ENCODE peak calls at places on chromosomes 7 and 10, in five cellular contexts. J, U, R, M and X are unnamed samples.

GRCh38 chr10:72255977-72256729 is 17.6 kb upstream of the DDIT4 start:
- DNase-seq in J (no peak), U (no peak), R (no peak), M (no peak), X (no peak)

GRCh38 chr7:5234852-5235831 is 45.1 kb downstream of the WIPI2 start:
- DNase-seq in J (peak; percentile 23), U (no peak), R (peak; percentile 16), M (no peak), X (no peak)

GRCh38 chr7:81294897-81295515 is 376.2 kb upstream of the SEMA3C start:
- DNase-seq in J (no peak), U (no peak), R (no peak), M (no peak), X (peak; percentile 62)

GRCh38 chr10:97149065-97149680 is 36.6 kb downstream of the SLIT1 start:
- DNase-seq in J (no peak), U (peak; percentile 50), R (no peak), M (no peak), X (peak; percentile 43)

GRCh38 chr10:21514808-21515580 is 10.5 kb downstream of the SKIDA1 start:
- DNase-seq in J (no peak), U (no peak), R (no peak), M (no peak), X (no peak)

GRCh38 chr10:90288403-90288933 is 569.4 kb downstream of the HTR7 start:
- DNase-seq in J (no peak), U (no peak), R (peak; percentile 61), M (no peak), X (no peak)

GRCh38 chr10:58593008-58593407 is 80.3 kb downstream of the BICC1 start:
- DNase-seq in J (no peak), U (no peak), R (no peak), M (no peak), X (peak; percentile 27)

GRCh38 chr7:149161241-149161848 is 14.1 kb downstream of the ZNF398 start:
- DNase-seq in J (no peak), U (no peak), R (peak; percentile 59), M (no peak), X (no peak)

GRCh38 chr7:2651847-2652735 is 20.3 kb downstream of the TTYH3 start:
- DNase-seq in J (no peak), U (no peak), R (no peak), M (no peak), X (peak; percentile 74)

GRCh38 chr7:45190406-45191165 is 33.0 kb downstream of the RAMP3 start:
- DNase-seq in J (no peak), U (no peak), R (no peak), M (no peak), X (no peak)

GRCh38 chr10:50318129-50318528 is 66.8 kb upstream of the ASAH2 start:
- DNase-seq in J (no peak), U (no peak), R (no peak), M (no peak), X (no peak)

GRCh38 chr10:100562008-100562672 is 26.4 kb downstream of the HIF1AN start:
- DNase-seq in J (no peak), U (peak; percentile 67), R (peak; percentile 55), M (peak; percentile 67), X (peak; percentile 90)

GRCh38 chr10:86176850-86177249 is 189.7 kb downstream of the GRID1 start:
- DNase-seq in J (no peak), U (no peak), R (no peak), M (no peak), X (no peak)

GRCh38 chr7:31067491-31067890 is 15.4 kb downstream of the ADCYAP1R1 start:
- DNase-seq in J (no peak), U (peak; percentile 28), R (no peak), M (no peak), X (peak; percentile 5)

GRCh38 chr7:31071316-31071715 is 19.2 kb downstream of the ADCYAP1R1 start:
- DNase-seq in J (no peak), U (peak; percentile 79), R (no peak), M (no peak), X (peak; percentile 29)

GRCh38 chr7:31068006-31068675 is 16.0 kb downstream of the ADCYAP1R1 start:
- DNase-seq in J (no peak), U (peak; percentile 30), R (no peak), M (no peak), X (peak; percentile 22)

GRCh38 chr7:31066516-31067130 is 14.5 kb downstream of the ADCYAP1R1 start:
- DNase-seq in J (no peak), U (peak; percentile 24), R (no peak), M (no peak), X (peak; percentile 30)

GRCh38 chr7:31069880-31070555 is 17.9 kb downstream of the ADCYAP1R1 start:
- DNase-seq in J (no peak), U (peak; percentile 50), R (no peak), M (no peak), X (peak; percentile 42)
- H3K27ac ChIP-seq in J (no peak overlapping the region), U (peak overlapping the region; percentile 47), R (no peak overlapping the region), M (no peak overlapping the region), X (no peak overlapping the region)

GRCh38 chr10:46267132-46267985 is 19.4 kb upstream of the ANTXRL start:
- DNase-seq in J (peak; percentile 29), U (no peak), R (no peak), M (peak; percentile 11), X (no peak)
- H3K4me3 ChIP-seq in J (peak overlapping the region; percentile 78), U (no peak overlapping the region), R (no peak overlapping the region), M (no peak overlapping the region), X (no peak overlapping the region)

GRCh38 chr7:157586426-157586955 is 249.7 kb downstream of the DNAJB6 start:
- DNase-seq in J (no peak), U (no peak), R (no peak), M (no peak), X (peak; percentile 45)
- TF ChIP-seq CTCF in J (no peak), U (no peak), R (no peak), M (no peak), X (no peak)

GRCh38 chr7:573496-574295 is 54.0 kb upstream of the PDGFA start:
- DNase-seq in J (no peak), U (no peak), R (no peak), M (no peak), X (peak; percentile 72)
- H3K27ac ChIP-seq in J (no peak overlapping the region), U (peak overlapping the region; percentile 30), R (no peak overlapping the region), M (no peak overlapping the region), X (no peak overlapping the region)

GRCh38 chr7:128266891-128267839 is 26.1 kb downstream of the LEP start:
- DNase-seq in J (no peak), U (peak; percentile 86), R (peak; percentile 45), M (peak; percentile 56), X (peak; percentile 92)
- H3K4me3 ChIP-seq in J (no peak overlapping the region), U (peak overlapping the region; percentile 5), R (no peak overlapping the region), M (no peak overlapping the region), X (no peak overlapping the region)

DNA sequence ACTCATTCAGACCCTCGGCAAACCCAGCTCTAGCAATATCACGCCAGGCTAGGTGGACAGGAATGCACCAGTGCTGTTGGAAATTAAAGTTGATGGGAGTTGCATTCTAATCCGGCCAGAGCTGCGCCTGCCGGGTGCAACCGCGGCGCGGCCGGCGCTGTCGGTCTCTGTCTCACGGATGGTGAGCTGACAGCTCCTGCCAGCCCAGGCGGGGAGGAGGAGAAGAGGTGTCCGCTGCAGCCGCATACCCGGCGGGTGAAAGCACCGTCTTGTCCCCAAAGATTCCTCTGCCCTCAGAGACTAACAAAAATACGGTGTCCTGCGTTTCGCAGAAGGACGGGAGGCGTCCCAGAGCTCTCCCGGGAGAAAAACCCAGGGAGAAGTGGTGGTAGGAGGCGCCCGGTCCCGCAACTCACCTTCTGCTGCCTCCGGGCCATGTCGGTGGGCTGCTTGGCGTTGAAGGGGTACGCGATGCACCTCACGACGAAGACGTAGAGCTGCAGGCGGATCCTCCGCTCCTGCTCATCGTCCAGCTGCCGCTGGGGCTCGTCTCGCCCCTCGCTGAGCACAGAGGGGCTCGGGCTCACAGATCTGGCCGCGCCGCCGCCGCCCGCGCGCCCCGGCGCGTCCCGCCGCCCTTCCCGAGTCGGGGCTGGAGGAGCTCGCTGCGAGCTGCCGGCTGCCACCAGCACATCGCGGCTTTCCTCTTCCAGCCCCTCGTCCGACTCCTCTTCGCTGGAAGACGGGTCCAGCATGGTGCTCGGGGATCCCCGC is 490 bp downstream of the CADPS2 start:
- DNase-seq in J (no peak), U (peak; percentile 67), R (no peak), M (peak; percentile 45), X (peak; percentile 77)
- TF ChIP-seq CTCF in J (no peak), U (no peak), R (no peak), M (no peak), X (no peak)

DNA sequence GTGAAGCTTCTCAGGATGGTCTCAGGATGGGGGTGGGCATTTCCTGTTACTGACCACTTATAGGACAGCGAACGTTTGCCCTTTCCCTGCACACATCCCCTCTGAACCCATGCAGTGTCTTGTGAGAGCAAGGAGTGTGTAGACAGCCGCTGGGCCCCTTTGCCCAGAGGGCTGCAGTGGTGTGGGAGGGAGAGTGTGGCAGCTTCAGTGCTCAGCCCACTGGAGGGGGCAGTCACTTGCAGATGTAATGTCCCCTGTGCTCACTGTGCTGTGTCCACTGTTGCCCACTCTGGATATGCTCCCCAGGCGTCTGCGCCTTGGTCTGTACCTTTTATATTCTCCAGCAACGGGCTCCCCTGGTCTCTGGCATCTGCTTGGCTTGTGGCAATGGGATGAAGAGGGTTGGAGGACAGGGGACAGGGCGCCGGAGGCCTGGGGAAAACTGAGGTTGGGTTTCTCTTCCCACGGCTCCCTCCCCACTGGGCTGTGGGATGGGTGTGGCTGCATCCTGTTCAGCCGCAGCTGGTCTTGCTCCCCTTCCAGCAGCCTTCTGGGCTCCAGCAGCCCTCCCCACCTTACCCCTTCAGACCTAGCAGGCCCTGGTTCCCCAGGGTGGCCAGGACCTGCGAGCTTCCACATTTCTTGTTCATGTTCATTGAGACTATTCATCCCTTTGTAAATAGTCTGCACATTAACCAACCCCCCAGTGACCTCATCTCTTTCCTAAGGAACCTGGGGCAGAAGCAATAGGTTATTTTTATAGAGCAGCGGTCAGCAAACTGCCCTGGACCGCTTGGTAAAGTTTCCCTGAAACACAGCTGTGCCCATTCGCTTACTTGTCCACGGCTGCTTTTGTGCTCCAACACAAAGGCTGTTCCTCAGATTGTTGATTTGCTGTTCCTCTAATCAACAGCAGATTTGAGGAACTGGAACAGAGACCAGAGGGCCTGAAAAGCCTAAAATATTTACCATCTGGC is 6.1 kb downstream of the ZNF789 start:
- DNase-seq in J (no peak), U (no peak), R (no peak), M (no peak), X (no peak)
- H3K27ac ChIP-seq in J (no peak overlapping the region), U (no peak overlapping the region), R (no peak overlapping the region), M (no peak overlapping the region), X (no peak overlapping the region)